ENCODE peak calls at places on chromosomes 2 and 18, in six cellular contexts. X is GM12891, J is H1, E is HepG2, U is K562, A is GM12878. C is an unnamed sample.

GRCh38 chr2:47174731-47175361 is 19.7 kb upstream of the STPG4 start:
- DNase-seq in X (no peak), J (no peak), E (peak; percentile 49), U (peak; percentile 39), A (no peak), C (no peak)

GRCh38 chr2:168460561-168460960 is 4.5 kb downstream of the CERS6 start:
- DNase-seq in X (no peak), J (no peak), E (no peak), U (no peak), A (no peak), C (no peak)

GRCh38 chr2:240106765-240107164 is 29.3 kb downstream of the COPS9 start:
- DNase-seq in X (no peak), J (no peak), E (no peak), U (no peak), A (no peak), C (no peak)

GRCh38 chr2:192544371-192544955 is 349.7 kb upstream of the TMEFF2 start:
- DNase-seq in X (no peak), J (no peak), E (no peak), U (no peak), A (no peak), C (no peak)

GRCh38 chr18:43108882-43109281 is 6.6 kb downstream of the RIT2 start:
- DNase-seq in X (no peak), J (no peak), E (no peak), U (no peak), A (no peak), C (no peak)

GRCh38 chr2:177148477-177149154 is 64.0 kb upstream of the HNRNPA3 start:
- DNase-seq in X (peak; percentile 14), J (peak; percentile 93), E (peak; percentile 66), U (peak; percentile 58), A (peak; percentile 45), C (no peak)

GRCh38 chr2:43642363-43642762 is 5.3 kb downstream of the PLEKHH2 start:
- DNase-seq in X (no peak), J (no peak), E (no peak), U (no peak), A (no peak), C (no peak)

GRCh38 chr2:141195087-141195486 is 935.7 kb downstream of the LRP1B start:
- DNase-seq in X (no peak), J (no peak), E (no peak), U (no peak), A (no peak), C (no peak)

GRCh38 chr2:99654419-99654818 is 164.6 kb upstream of the REV1 start:
- DNase-seq in X (no peak), J (no peak), E (no peak), U (no peak), A (no peak), C (no peak)

GRCh38 chr2:227415538-227416424 is 28.0 kb upstream of the SCYGR1 start:
- DNase-seq in X (no peak), J (no peak), E (no peak), U (no peak), A (no peak), C (no peak)

GRCh38 chr2:64114063-64114911 is 29.9 kb downstream of the PELI1 start:
- DNase-seq in X (no peak), J (no peak), E (no peak), U (no peak), A (peak; percentile 56), C (no peak)

GRCh38 chr2:119638891-119639539 is 40.0 kb upstream of the TMEM177 start:
- DNase-seq in X (no peak), J (peak; percentile 65), E (no peak), U (no peak), A (no peak), C (no peak)

GRCh38 chr18:78787751-78788150 is 191.9 kb upstream of the SALL3 start:
- DNase-seq in X (no peak), J (no peak), E (no peak), U (no peak), A (no peak), C (no peak)

GRCh38 chr2:138711812-138712211 is 68.4 kb downstream of the NXPH2 start:
- DNase-seq in X (no peak), J (no peak), E (no peak), U (no peak), A (no peak), C (no peak)

GRCh38 chr2:224722250-224722649 is 6.1 kb upstream of the CCDC195 start:
- DNase-seq in X (no peak), J (no peak), E (no peak), U (no peak), A (no peak), C (no peak)

GRCh38 chr2:112156152-112156986 is 18.2 kb downstream of the FBLN7 start:
- DNase-seq in X (no peak), J (no peak), E (peak; percentile 39), U (no peak), A (no peak), C (no peak)

GRCh38 chr2:142174176-142174575 is 43.4 kb upstream of the LRP1B start:
- DNase-seq in X (no peak), J (no peak), E (no peak), U (no peak), A (no peak), C (no peak)

GRCh38 chr2:20992201-20992711 is 51.6 kb downstream of the APOB start:
- DNase-seq in X (no peak), J (no peak), E (no peak), U (no peak), A (no peak), C (no peak)

GRCh38 chr2:71815701-71816100 is 332.0 kb downstream of the CYP26B1 start:
- DNase-seq in X (no peak), J (no peak), E (no peak), U (no peak), A (no peak), C (no peak)

GRCh38 chr2:126506786-126507185 is 149.2 kb upstream of the GYPC start:
- DNase-seq in X (no peak), J (no peak), E (no peak), U (no peak), A (no peak), C (no peak)

GRCh38 chr2:27078267-27079194 is at the start of gene EMILIN1:
- DNase-seq in X (no peak), J (peak; percentile 53), E (no peak), U (peak; percentile 33), A (no peak), C (no peak)

GRCh38 chr18:10062292-10062940 is 148.6 kb downstream of the VAPA start:
- DNase-seq in X (no peak), J (no peak), E (no peak), U (no peak), A (no peak), C (no peak)

GRCh38 chr2:29117636-29118303 is 2.6 kb downstream of the CLIP4 start:
- DNase-seq in X (no peak), J (no peak), E (peak; percentile 72), U (no peak), A (no peak), C (no peak)

GRCh38 chr2:20674974-20675679 is 8.2 kb downstream of the GDF7 start:
- DNase-seq in X (no peak), J (no peak), E (peak; percentile 44), U (no peak), A (no peak), C (no peak)

GRCh38 chr2:199704358-199705238 is 146.4 kb downstream of the FTCDNL1 start:
- DNase-seq in X (no peak), J (peak; percentile 59), E (peak; percentile 53), U (peak; percentile 19), A (no peak), C (no peak)

GRCh38 chr18:23169683-23170082 is 34.4 kb downstream of the CABLES1 start:
- DNase-seq in X (no peak), J (peak; percentile 65), E (no peak), U (no peak), A (no peak), C (no peak)

GRCh38 chr2:191188550-191189093 is 37.8 kb upstream of the STAT4 start:
- DNase-seq in X (no peak), J (no peak), E (no peak), U (no peak), A (no peak), C (no peak)

GRCh38 chr2:120348134-120349103 is 2.5 kb downstream of the INHBB start:
- DNase-seq in X (no peak), J (no peak), E (peak; percentile 85), U (no peak), A (no peak), C (no peak)

GRCh38 chr2:240726876-240727275 is 35.2 kb downstream of the AQP12A start:
- DNase-seq in X (no peak), J (no peak), E (no peak), U (no peak), A (no peak), C (no peak)

DNA sequence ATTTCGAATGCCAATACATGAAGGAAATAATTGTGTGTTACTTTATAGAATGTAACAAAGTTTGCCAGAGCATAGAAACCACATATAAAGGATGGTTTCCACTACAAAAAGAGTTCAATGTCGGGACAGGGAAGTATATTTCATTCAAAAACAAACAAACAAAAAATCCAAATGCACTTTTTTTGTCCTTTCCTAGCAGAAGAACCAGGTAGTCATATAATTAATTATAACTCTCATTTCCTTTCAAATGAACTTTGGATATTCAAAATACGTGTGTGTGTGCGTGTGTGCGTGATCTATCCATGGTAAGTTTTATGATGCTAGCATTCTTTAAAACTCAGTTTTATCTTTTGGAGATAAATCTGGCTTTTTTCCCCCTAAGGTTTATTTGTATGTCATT is 8.3 kb downstream of the FN1 start:
- DNase-seq in X (no peak), J (no peak), E (no peak), U (no peak), A (no peak), C (no peak)
- TF ChIP-seq TAF1 in X (no peak), J (no peak), E (no peak), U (no peak), A (no peak), C (no peak)

GRCh38 chr2:158144914-158145625 is 43.4 kb downstream of the UPP2 start:
- DNase-seq in X (no peak), J (peak; percentile 58), E (no peak), U (no peak), A (no peak), C (no peak)

GRCh38 chr2:158142165-158142564 is 40.5 kb downstream of the UPP2 start:
- DNase-seq in X (no peak), J (no peak), E (no peak), U (no peak), A (no peak), C (no peak)

GRCh38 chr2:158140201-158140600 is 38.5 kb downstream of the UPP2 start:
- DNase-seq in X (no peak), J (no peak), E (no peak), U (no peak), A (no peak), C (no peak)

GRCh38 chr2:158138255-158138654 is 36.6 kb downstream of the UPP2 start:
- DNase-seq in X (no peak), J (no peak), E (no peak), U (no peak), A (no peak), C (no peak)

GRCh38 chr2:158142568-158143332 is 41.1 kb downstream of the UPP2 start:
- DNase-seq in X (no peak), J (no peak), E (no peak), U (no peak), A (no peak), C (no peak)
- TF ChIP-seq POLR2A in X (no peak), J (no peak), E (no peak), U (no peak), A (no peak), C (no peak)

GRCh38 chr2:97678217-97678762 is 8.8 kb downstream of the C2orf92 start:
- DNase-seq in X (no peak), J (no peak), E (no peak), U (no peak), A (no peak), C (no peak)
- TF ChIP-seq POLR2AphosphoS5 in X (no peak), J (no peak), E (no peak), U (no peak), A (no peak), C (no peak)

GRCh38 chr18:63773616-63774015 is 1.6 kb upstream of the SERPINB7 start:
- DNase-seq in X (no peak), J (no peak), E (no peak), U (no peak), A (no peak), C (no peak)
- TF ChIP-seq TAF1 in X (no peak), J (no peak), E (no peak), U (no peak), A (no peak), C (no peak)

C was measured in GM12892.